ENCODE peak calls at places on chromosomes 7 and 10, in four cellular contexts. G is transverse colon, F is suprapubic skin, C is sigmoid colon. M is an unnamed sample.

GRCh38 chr10:105840288-105840770 is 1199.2 kb downstream of the SORCS3 start:
- DNase-seq in G (no peak), C (no peak), F (no peak), M (no peak)

GRCh38 chr10:11140963-11141362 is 123.3 kb downstream of the CELF2 start:
- DNase-seq in G (no peak), F (no peak), C (no peak), M (no peak)

GRCh38 chr10:100736144-100736808 is 9.1 kb upstream of the PAX2 start:
- DNase-seq in C (no peak), G (no peak), F (no peak), M (no peak)

GRCh38 chr10:68315582-68315981 is 16.3 kb upstream of the HNRNPH3 start:
- DNase-seq in F (no peak), G (peak; percentile 55), C (no peak), M (no peak)

GRCh38 chr7:120586561-120586960 is 271.4 kb downstream of the TSPAN12 start:
- DNase-seq in F (no peak), G (no peak), C (no peak), M (no peak)

GRCh38 chr10:69687396-69687795 is 57.3 kb downstream of the FAM241B start:
- DNase-seq in G (no peak), C (no peak), F (no peak), M (no peak)

GRCh38 chr10:7364474-7364873 is 46.4 kb downstream of the SFMBT2 start:
- DNase-seq in F (no peak), C (no peak), G (no peak), M (no peak)

GRCh38 chr7:155919400-155920067 is 107.3 kb upstream of the SHH start:
- DNase-seq in G (no peak), C (peak; percentile 21), F (no peak), M (no peak)

GRCh38 chr7:17153571-17153970 is 144.9 kb upstream of the AHR start:
- DNase-seq in F (no peak), C (no peak), G (no peak), M (no peak)

GRCh38 chr10:4407783-4408182 is 418.2 kb upstream of the AKR1E2 start:
- DNase-seq in F (no peak), G (no peak), C (no peak), M (no peak)

GRCh38 chr10:8656261-8656660 is 601.8 kb downstream of the GATA3 start:
- DNase-seq in F (no peak), G (no peak), C (no peak), M (no peak)

GRCh38 chr7:78499283-78499682 is 700.7 kb downstream of the PHTF2 start:
- DNase-seq in F (no peak), C (no peak), G (no peak), M (no peak)

GRCh38 chr7:113963356-113963755 is 44.5 kb upstream of the PPP1R3A start:
- DNase-seq in C (no peak), G (no peak), F (no peak), M (no peak)

GRCh38 chr10:68871105-68871711 is 29.9 kb upstream of the DDX50 start:
- DNase-seq in G (no peak), F (no peak), C (no peak), M (no peak)

GRCh38 chr7:83475403-83475802 is 173.5 kb downstream of the SEMA3E start:
- DNase-seq in C (no peak), F (no peak), G (no peak), M (no peak)

GRCh38 chr10:31219321-31219720 is 99.7 kb upstream of the ZEB1 start:
- DNase-seq in G (no peak), C (no peak), F (no peak), M (no peak)

GRCh38 chr10:6173203-6173602 is 29.5 kb upstream of the PFKFB3 start:
- DNase-seq in G (peak; percentile 45), F (no peak), C (no peak), M (no peak)

GRCh38 chr7:17207220-17207619 is 91.2 kb upstream of the AHR start:
- DNase-seq in C (no peak), G (no peak), F (no peak), M (no peak)

GRCh38 chr7:98165827-98166667 is 45.2 kb upstream of the BHLHA15 start:
- DNase-seq in C (no peak), G (peak; percentile 72), F (no peak), M (no peak)

GRCh38 chr7:94700926-94701554 is 45.1 kb upstream of the SGCE start:
- DNase-seq in C (no peak), F (no peak), G (no peak), M (no peak)

GRCh38 chr7:74462707-74463100 is 9.0 kb downstream of the GTF2IRD1 start:
- DNase-seq in C (no peak), F (no peak), G (no peak), M (no peak)

GRCh38 chr7:127578036-127578684 is 7.2 kb downstream of the GCC1 start:
- DNase-seq in G (no peak), C (no peak), F (no peak), M (no peak)

GRCh38 chr7:121563177-121563576 is 167.1 kb upstream of the FAM3C start:
- DNase-seq in G (no peak), C (no peak), F (no peak), M (no peak)

GRCh38 chr7:51090411-51090810 is 226.2 kb downstream of the COBL start:
- DNase-seq in F (no peak), G (no peak), C (no peak), M (no peak)

GRCh38 chr7:81873559-81873958 is 103.7 kb upstream of the HGF start:
- DNase-seq in F (no peak), C (no peak), G (no peak), M (no peak)

GRCh38 chr10:22655312-22655973 is 58.9 kb downstream of the PIP4K2A start:
- DNase-seq in C (no peak), F (no peak), G (no peak), M (no peak)

GRCh38 chr7:12028508-12028907 is 182.6 kb upstream of the TMEM106B start:
- DNase-seq in G (no peak), F (no peak), C (no peak), M (no peak)

GRCh38 chr10:18414061-18414460 is 237.3 kb downstream of the NSUN6 start:
- DNase-seq in F (no peak), G (no peak), C (no peak), M (no peak)

GRCh38 chr7:107147464-107148214 is 21.2 kb upstream of the HBP1 start:
- DNase-seq in F (no peak), C (no peak), G (no peak), M (no peak)

GRCh38 chr7:2645274-2645868 is 13.6 kb downstream of the TTYH3 start:
- DNase-seq in F (no peak), C (no peak), G (no peak), M (no peak)

GRCh38 chr7:2247141-2247985 is 5.3 kb downstream of the NUDT1 start:
- DNase-seq in C (no peak), G (no peak), F (no peak), M (no peak)

GRCh38 chr10:101062231-101063161 is 707 bp downstream of the KAZALD1 start:
- DNase-seq in C (peak; percentile 71), G (peak; percentile 71), F (peak; percentile 76), M (no peak)

GRCh38 chr10:4121531-4122380 is 336.7 kb upstream of the KLF6 start:
- DNase-seq in F (no peak), C (no peak), G (peak; percentile 32), M (no peak)

GRCh38 chr10:97542169-97543024 is 30.2 kb upstream of the ANKRD2 start:
- DNase-seq in G (peak; percentile 37), F (peak; percentile 88), C (peak; percentile 91), M (peak; percentile 74)

GRCh38 chr10:98170249-98171117 is 36.0 kb downstream of the R3HCC1L start:
- DNase-seq in C (no peak), G (peak; percentile 38), F (no peak), M (no peak)

GRCh38 chr7:64887756-64888508 is 15.1 kb upstream of the ZNF273 start:
- DNase-seq in C (peak; percentile 63), G (peak; percentile 60), F (no peak), M (no peak)
- H3K27me3 ChIP-seq in C (no peaks in the 10 kb centered on the region), G (peaks cover 33% of the 10 kb centered on the region), F (no peaks in the 10 kb centered on the region), M (no peaks in the 10 kb centered on the region)

GRCh38 chr7:37405603-37406122 is 43.0 kb downstream of the ELMO1 start:
- DNase-seq in F (no peak), C (no peak), G (no peak), M (no peak)
- TF ChIP-seq POLR2AphosphoS5 in F (no peak), C (no peak), G (no peak), M (no peak)

GRCh38 chr10:73908853-73909611 is 1.9 kb upstream of the PLAU start:
- DNase-seq in C (peak; percentile 71), F (no peak), G (peak; percentile 28), M (no peak)

GRCh38 chr10:73909716-73910115 is 1.2 kb upstream of the PLAU start:
- DNase-seq in F (no peak), C (no peak), G (no peak), M (no peak)

GRCh38 chr10:73910764-73911552 is at the start of gene PLAU:
- DNase-seq in C (peak; percentile 74), F (peak; percentile 76), G (peak; percentile 44), M (no peak)

GRCh38 chr10:73911553-73912004 is 647 bp downstream of the PLAU start:
- DNase-seq in F (peak; percentile 71), G (no peak), C (no peak), M (no peak)

DNA sequence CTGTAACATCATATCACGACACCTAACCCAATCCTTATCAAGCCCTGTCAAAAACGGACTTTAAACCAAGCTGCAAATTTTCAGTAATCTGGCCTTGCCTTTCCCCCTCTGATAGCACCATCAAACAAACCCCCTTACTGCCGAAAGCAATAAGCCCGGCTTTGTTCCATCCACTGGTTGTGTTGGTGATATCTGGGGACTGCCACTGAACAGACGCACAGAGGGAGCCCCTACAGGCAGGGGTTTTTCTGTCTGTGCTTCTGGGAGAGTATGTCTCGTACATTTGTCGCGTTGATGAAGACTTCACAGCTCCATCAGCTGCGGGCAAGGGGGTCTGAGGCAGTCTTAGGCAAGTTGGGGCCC is 550 bp upstream of the PLAU start:
- DNase-seq in C (no peak), G (no peak), F (no peak), M (no peak)
- TF ChIP-seq CTCF in C (no peak), G (no peak), F (no peak), M (no peak)

DNA sequence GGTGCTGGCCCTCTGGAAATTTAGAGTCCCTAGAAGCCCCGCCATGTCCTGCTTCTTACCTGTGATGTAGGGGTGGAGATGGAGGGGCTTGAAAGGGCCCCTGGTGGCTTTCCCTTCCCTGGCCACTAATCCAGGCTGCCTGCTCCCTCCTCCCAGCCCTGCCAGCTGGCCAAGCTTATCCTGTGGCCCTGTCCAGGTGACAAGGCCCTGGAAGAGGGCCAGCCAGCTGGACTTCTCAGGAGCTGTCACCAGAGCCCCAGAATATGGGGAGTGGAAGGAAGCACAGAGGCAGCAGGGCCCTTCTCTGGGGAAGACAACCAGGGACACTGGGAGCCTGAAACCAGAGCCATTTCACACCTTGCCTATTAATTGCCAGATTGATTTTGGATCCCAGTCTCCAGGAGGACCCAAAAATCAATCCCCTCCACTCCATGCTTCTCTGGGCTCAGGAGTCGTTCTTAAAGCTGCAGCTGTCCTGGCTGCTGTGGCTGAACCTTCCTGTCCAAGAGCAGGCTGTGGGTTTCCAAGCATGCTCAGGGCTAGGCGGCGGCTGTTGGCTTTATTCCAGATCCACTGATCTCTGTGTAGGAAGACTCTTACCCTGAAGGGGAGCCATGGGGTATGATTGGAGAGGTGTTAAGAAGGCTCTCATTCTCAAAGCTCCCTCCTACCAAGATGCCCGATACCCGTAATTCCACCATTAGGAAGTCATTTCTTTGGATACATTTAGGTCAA is 52.6 kb upstream of the PCBD1 start:
- DNase-seq in C (no peak), F (no peak), G (no peak), M (no peak)
- H3K27me3 ChIP-seq in C (peaks cover 4% of the 10 kb centered on the region), F (peaks cover 8% of the 10 kb centered on the region), G (no peaks in the 10 kb centered on the region), M (no peaks in the 10 kb centered on the region)

GRCh38 chr10:132627736-132628512 is 90.3 kb downstream of the INPP5A start:
- DNase-seq in C (peak; percentile 89), G (no peak), F (peak; percentile 71), M (no peak)
- TF ChIP-seq POLR2AphosphoS5 in C (peak; percentile 57), G (no peak), F (no peak), M (no peak)

M was measured in breast epithelium.